ENCODE peak calls at places on chromosomes 2 and 18, in seven cellular contexts. V is CD8-positive, alpha-beta memory T cell; I is ovary; S is upper lobe of left lung; W is heart left ventricle; P is upper lobe of right lung; R is mammary epithelial cell. A is an unnamed sample.

GRCh38 chr18:24398515-24398914 is 891 bp upstream of the OSBPL1A start:
- DNase-seq in S (no peak), R (peak; percentile 29), W (no peak), I (no peak), P (no peak), V (no peak), A (no peak)

GRCh38 chr2:98369710-98370239 is 23.5 kb downstream of the CNGA3 start:
- DNase-seq in I (no peak), P (peak; percentile 9), V (no peak), W (no peak), S (no peak), R (no peak), A (no peak)

GRCh38 chr2:209145941-209146681 is 277.7 kb upstream of the MAP2 start:
- DNase-seq in S (no peak), I (no peak), V (no peak), R (no peak), W (no peak), P (no peak), A (no peak)

GRCh38 chr18:9825571-9826073 is 60.2 kb upstream of the TXNDC2 start:
- DNase-seq in V (no peak), R (peak; percentile 60), W (no peak), S (peak; percentile 76), P (no peak), I (no peak), A (peak; percentile 87)

GRCh38 chr2:159195719-159196118 is 90.8 kb downstream of the WDSUB1 start:
- DNase-seq in W (peak; percentile 79), R (no peak), V (no peak), I (no peak), S (no peak), P (no peak), A (no peak)

GRCh38 chr2:234708717-234709116 is 211.8 kb upstream of the ARL4C start:
- DNase-seq in S (no peak), I (no peak), P (no peak), V (no peak), W (no peak), R (no peak), A (no peak)

GRCh38 chr2:223117533-223117932 is 65.5 kb downstream of the KCNE4 start:
- DNase-seq in P (no peak), S (no peak), W (no peak), R (no peak), I (no peak), V (no peak), A (no peak)

GRCh38 chr2:46717733-46718121 is 197.9 kb downstream of the MCFD2 start:
- DNase-seq in V (no peak), I (no peak), S (no peak), P (no peak), W (no peak), R (no peak), A (no peak)

GRCh38 chr18:8657873-8658521 is 47.4 kb upstream of the MTCL1 start:
- DNase-seq in W (no peak), I (no peak), P (no peak), R (no peak), S (no peak), V (no peak), A (no peak)

GRCh38 chr2:62653582-62654422 is 51.7 kb upstream of the EHBP1 start:
- DNase-seq in S (no peak), I (no peak), R (peak; percentile 79), W (no peak), P (no peak), V (no peak), A (peak; percentile 70)

GRCh38 chr2:170498559-170498958 is 216.6 kb upstream of the SP5 start:
- DNase-seq in I (no peak), P (no peak), V (no peak), W (no peak), S (no peak), R (no peak), A (no peak)

GRCh38 chr2:20576598-20577115 is 74.2 kb downstream of the HS1BP3 start:
- DNase-seq in S (no peak), I (no peak), V (peak; percentile 54), W (peak; percentile 12), P (no peak), R (no peak), A (no peak)

GRCh38 chr2:73289304-73289703 is 4.0 kb downstream of the EGR4 start:
- DNase-seq in R (no peak), W (no peak), V (no peak), S (no peak), I (no peak), P (no peak), A (no peak)

GRCh38 chr2:86221066-86221684 is 21.9 kb downstream of the MRPL35 start:
- DNase-seq in W (peak; percentile 50), I (peak; percentile 53), V (peak; percentile 12), R (peak; percentile 32), P (no peak), S (peak; percentile 39), A (peak; percentile 43)

GRCh38 chr18:50802133-50802532 is 17.7 kb downstream of the MRO start:
- DNase-seq in P (no peak), I (no peak), R (peak; percentile 10), V (no peak), W (no peak), S (no peak), A (no peak)

GRCh38 chr2:55482186-55482945 is 37.2 kb upstream of the CFAP36 start:
- DNase-seq in R (no peak), W (no peak), S (no peak), I (no peak), P (no peak), V (no peak), A (no peak)

GRCh38 chr18:50509012-50509411 is 50.9 kb upstream of the MAPK4 start:
- DNase-seq in W (no peak), P (no peak), S (no peak), I (no peak), V (no peak), R (no peak), A (no peak)

GRCh38 chr2:19687260-19687659 is 214.5 kb downstream of the TTC32 start:
- DNase-seq in W (no peak), S (no peak), P (no peak), V (no peak), I (no peak), R (no peak), A (no peak)

GRCh38 chr2:68727698-68728375 is 6.8 kb upstream of the ARHGAP25 start:
- DNase-seq in W (no peak), V (no peak), P (no peak), I (no peak), S (no peak), R (no peak), A (no peak)

GRCh38 chr18:7626175-7626921 is 59.2 kb downstream of the PTPRM start:
- DNase-seq in R (no peak), S (no peak), I (peak; percentile 29), V (no peak), W (no peak), P (no peak), A (no peak)

GRCh38 chr2:157305713-157306110 is 19.9 kb downstream of the ERMN start:
- DNase-seq in R (no peak), W (no peak), V (no peak), P (no peak), S (no peak), I (no peak), A (no peak)

GRCh38 chr2:181517685-181518301 is 60.6 kb downstream of the ITGA4 start:
- DNase-seq in R (peak; percentile 65), V (no peak), P (no peak), I (no peak), S (no peak), W (no peak), A (no peak)

GRCh38 chr2:240605867-240606743 is 19.2 kb upstream of the GPR35 start:
- DNase-seq in V (no peak), W (peak; percentile 6), I (peak; percentile 1), R (no peak), S (no peak), P (peak; percentile 47), A (peak; percentile 17)

GRCh38 chr2:160984426-160985077 is 175.7 kb upstream of the TANK start:
- DNase-seq in I (no peak), W (peak; percentile 76), P (no peak), V (no peak), S (no peak), R (no peak), A (no peak)
- H3K9me3 ChIP-seq in I (no peaks in the 10 kb centered on the region), W (no peaks in the 10 kb centered on the region), P (no peaks in the 10 kb centered on the region), V (no peaks in the 10 kb centered on the region), S (no peaks in the 10 kb centered on the region), R (no peaks in the 10 kb centered on the region), A (peaks cover 8% of the 10 kb centered on the region)

DNA sequence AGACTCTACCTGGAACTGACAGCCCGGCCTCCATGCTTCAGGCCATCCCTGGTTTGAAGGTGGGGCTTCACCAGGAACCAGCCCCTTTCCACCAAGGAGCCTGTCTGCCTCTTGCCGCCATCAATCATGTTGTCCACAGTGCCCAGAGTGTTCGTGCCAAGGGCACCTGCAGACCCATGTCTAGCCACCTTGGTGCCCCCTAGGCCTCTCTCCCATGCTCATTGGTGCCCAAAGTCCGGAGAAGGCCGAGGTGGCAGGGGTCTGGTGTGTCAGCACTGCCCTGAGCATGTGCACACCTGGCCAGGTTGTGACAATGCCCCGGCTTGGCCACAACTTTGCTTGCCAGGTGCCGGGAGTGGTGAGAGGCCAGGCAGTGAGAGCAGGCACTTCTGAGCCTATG is 114.8 kb downstream of the COPS8 start:
- DNase-seq in R (no peak), W (no peak), V (no peak), S (no peak), P (no peak), I (peak; percentile 12), A (no peak)
- H3K4me1 ChIP-seq in R (peaks cover 20% of the 10 kb centered on the region), W (peaks cover 16% of the 10 kb centered on the region), V (no peaks in the 10 kb centered on the region), S (no peaks in the 10 kb centered on the region), P (no peaks in the 10 kb centered on the region), I (peaks cover 12% of the 10 kb centered on the region), A (peaks cover 4% of the 10 kb centered on the region)

DNA sequence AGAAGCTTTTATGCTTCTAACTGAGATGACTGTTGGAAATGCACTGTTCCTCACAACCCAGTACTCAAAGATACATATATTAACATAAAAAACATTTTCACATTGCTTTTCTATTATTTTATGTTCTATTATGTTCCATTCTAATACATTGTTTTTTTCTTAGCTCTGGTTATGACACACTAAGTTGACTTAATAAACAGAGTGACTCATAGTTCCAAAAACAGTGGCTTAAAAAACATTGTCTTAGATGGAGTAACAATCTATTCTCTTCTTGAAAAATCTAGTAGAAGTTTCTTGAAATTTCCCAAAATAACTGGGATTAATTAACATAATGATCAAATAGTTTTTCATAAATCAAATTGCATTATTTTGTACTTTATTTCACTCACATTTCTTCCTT is 328.2 kb upstream of the LRATD1 start:
- DNase-seq in S (no peak), V (no peak), R (no peak), I (no peak), W (no peak), P (no peak), A (no peak)
- H3K9me3 ChIP-seq in S (no peaks in the 10 kb centered on the region), V (no peaks in the 10 kb centered on the region), R (no peaks in the 10 kb centered on the region), I (no peaks in the 10 kb centered on the region), W (no peaks in the 10 kb centered on the region), P (no peaks in the 10 kb centered on the region), A (no peaks in the 10 kb centered on the region)

DNA sequence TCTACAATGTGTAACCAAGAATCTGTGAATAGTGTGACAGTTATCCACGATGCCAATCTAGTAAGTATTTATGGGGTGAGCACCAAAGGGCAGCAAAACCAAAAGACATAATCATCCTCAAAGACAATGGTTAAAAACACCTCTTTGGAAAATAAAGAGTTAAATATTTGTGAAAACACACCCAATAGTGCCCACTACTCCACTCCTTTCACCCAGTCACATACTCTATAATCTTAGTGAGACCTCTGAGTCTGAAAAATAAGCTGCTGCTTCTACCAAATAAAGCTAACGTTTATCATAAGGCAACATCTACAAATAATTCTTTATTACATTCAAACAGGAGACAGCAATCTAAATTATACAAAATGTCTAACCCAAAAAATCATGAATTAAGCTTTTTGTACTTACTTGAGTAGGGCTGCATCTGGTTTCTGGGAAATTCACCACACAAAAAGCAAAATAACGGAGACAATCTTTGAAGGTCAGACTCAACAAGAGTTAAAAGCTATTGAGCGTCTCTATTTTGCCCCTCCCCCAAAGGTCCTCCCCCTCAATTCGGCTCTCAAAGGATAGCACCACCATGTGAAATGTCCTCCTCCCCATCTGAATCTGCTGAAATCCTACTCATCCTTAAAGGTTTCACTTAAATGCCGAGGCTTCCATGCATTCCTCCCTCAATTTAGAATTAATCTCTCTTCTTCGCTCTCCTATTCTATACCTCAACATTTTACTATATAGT is 2.0 kb downstream of the RAPH1 start:
- DNase-seq in W (peak; percentile 28), S (no peak), P (no peak), R (peak; percentile 17), V (no peak), I (no peak), A (peak; percentile 47)
- H3K4me1 ChIP-seq in W (peaks cover 28% of the 10 kb centered on the region), S (peaks cover 18% of the 10 kb centered on the region), P (peaks cover 33% of the 10 kb centered on the region), R (peaks cover 26% of the 10 kb centered on the region), V (peaks cover 11% of the 10 kb centered on the region), I (peaks cover 3% of the 10 kb centered on the region), A (peaks cover 4% of the 10 kb centered on the region)